ENCODE peak calls at places on chromosomes 6 and 20, in four cellular contexts. A is astrocyte of the spinal cord, L is HuH-7.5, Z is NCI-H1092 treated with DMSO at 0.1 percent for 48 hours. O is an unnamed sample.

GRCh38 chr20:47940101-47940813 is 155.0 kb upstream of the SULF2 start:
- DNase-seq in A (no peak), L (no peak), Z (no peak), O (no peak)

GRCh38 chr6:12165297-12165696 is 124.9 kb upstream of the EDN1 start:
- DNase-seq in L (no peak), A (no peak), Z (no peak), O (no peak)

GRCh38 chr6:169960003-169960344 is 208.6 kb downstream of the ERMARD start:
- DNase-seq in A (no peak), L (no peak), Z (peak), O (no peak)

GRCh38 chr20:63008541-63009043 is 1.8 kb upstream of the BHLHE23 start:
- DNase-seq in Z (no peak), A (no peak), L (no peak), O (no peak)

GRCh38 chr6:137036566-137037300 is 8.0 kb downstream of the IL20RA start:
- DNase-seq in A (no peak), Z (no peak), L (no peak), O (no peak)

GRCh38 chr6:41374618-41375590 is 39.5 kb downstream of the NCR2 start:
- DNase-seq in A (no peak), L (no peak), Z (no peak), O (no peak)

GRCh38 chr20:34581341-34582189 is 23.0 kb downstream of the MAP1LC3A start:
- DNase-seq in Z (no peak), L (no peak), A (peak), O (peak)

GRCh38 chr6:56787209-56787608 is 144.5 kb upstream of the DST start:
- DNase-seq in A (peak), Z (no peak), L (no peak), O (peak)

GRCh38 chr6:11802886-11803595 is 24.4 kb upstream of the ADTRP start:
- DNase-seq in A (no peak), L (no peak), Z (no peak), O (no peak)

GRCh38 chr6:4451101-4451500 is 315.7 kb upstream of the ECI2 start:
- DNase-seq in L (no peak), A (no peak), Z (no peak), O (no peak)

GRCh38 chr6:142605922-142606321 is 304.1 kb downstream of the ADGRG6 start:
- DNase-seq in A (peak), L (no peak), Z (no peak), O (peak)

GRCh38 chr6:118705799-118706481 is 54.5 kb upstream of the CEP85L start:
- DNase-seq in A (peak), L (no peak), Z (no peak), O (peak)

GRCh38 chr6:91613481-91613880 is 1026.6 kb upstream of the MAP3K7 start:
- DNase-seq in L (no peak), A (no peak), Z (no peak), O (no peak)

O was measured in AG10803.